ENCODE peak calls at places on chromosomes 12 and 14, in six cellular contexts. I is fibroblast of pulmonary artery; B is anterior cingulate cortex; X is activated naive CD4-positive, alpha-beta T cell treated with anti-CD3 and anti-CD28 coated beads for 36 hours; A is neural crest cell; T is HT-29. R is an unnamed sample.

GRCh38 chr12:65911321-65911720 is 87.0 kb downstream of the HMGA2 start:
- DNase-seq in I (peak), B (no peak), X (no peak), A (no peak), T (peak), R (peak)

GRCh38 chr14:93073833-93074769 is 41.6 kb downstream of the ITPK1 start:
- DNase-seq in I (peak), B (no peak), X (no peak), A (no peak), T (no peak), R (no peak)

GRCh38 chr12:497501-498160 is 37.9 kb downstream of the B4GALNT3 start:
- DNase-seq in I (no peak), B (no peak), X (no peak), A (no peak), T (no peak), R (no peak)

GRCh38 chr14:39229222-39229543 is 4.5 kb upstream of the MIA2 start:
- DNase-seq in I (no peak), B (no peak), X (peak), A (no peak), T (no peak), R (no peak)

GRCh38 chr12:118498171-118498570 is 121.8 kb downstream of the SUDS3 start:
- DNase-seq in I (no peak), B (no peak), X (no peak), A (no peak), T (peak), R (no peak)

GRCh38 chr12:110600254-110600653 is 13.7 kb upstream of the TCTN1 start:
- DNase-seq in I (peak), B (no peak), X (no peak), A (no peak), T (peak), R (no peak)

GRCh38 chr14:91303091-91303923 is 58.8 kb upstream of the GPR68 start:
- DNase-seq in I (peak), B (no peak), X (peak), A (no peak), T (peak), R (no peak)

GRCh38 chr12:11810160-11810559 is 160.7 kb downstream of the ETV6 start:
- DNase-seq in I (no peak), B (no peak), X (no peak), A (no peak), T (no peak), R (no peak)

GRCh38 chr12:128914908-128915563 is 61.8 kb downstream of the GLT1D1 start:
- DNase-seq in I (no peak), B (no peak), X (peak), A (no peak), T (no peak), R (no peak)

GRCh38 chr12:75854681-75855309 is 176.8 kb downstream of the PHLDA1 start:
- DNase-seq in I (peak), B (no peak), X (no peak), A (no peak), T (no peak), R (no peak)

GRCh38 chr12:115191342-115191741 is 507.4 kb upstream of the TBX3 start:
- DNase-seq in I (peak), B (no peak), X (no peak), A (no peak), T (no peak), R (no peak)

GRCh38 chr12:112841891-112842290 is 50.3 kb downstream of the RPH3A start:
- DNase-seq in I (peak), B (no peak), X (no peak), A (no peak), T (no peak), R (no peak)

GRCh38 chr14:76348898-76349297 is 27.0 kb upstream of the ESRRB start:
- DNase-seq in I (peak), B (no peak), X (no peak), A (no peak), T (no peak), R (peak)

GRCh38 chr12:31491819-31492598 is 98.9 kb downstream of the DENND5B start:
- DNase-seq in I (peak), B (no peak), X (no peak), A (no peak), T (peak), R (peak)

GRCh38 chr14:41303506-41303905 is 303.2 kb upstream of the LRFN5 start:
- DNase-seq in I (no peak), B (no peak), X (no peak), A (no peak), T (no peak), R (no peak)

GRCh38 chr12:82645414-82645813 is 41.3 kb upstream of the TMTC2 start:
- DNase-seq in I (no peak), B (no peak), X (no peak), A (no peak), T (no peak), R (no peak)

GRCh38 chr14:53180272-53181221 is 27.4 kb upstream of the DDHD1 start:
- DNase-seq in I (peak), B (no peak), X (peak), A (peak), T (no peak), R (no peak)

GRCh38 chr12:6469609-6470374 is 685 bp downstream of the VAMP1 start:
- DNase-seq in I (no peak), B (no peak), X (no peak), A (no peak), T (peak), R (no peak)

GRCh38 chr12:27822076-27822712 is 42.2 kb upstream of the MANSC4 start:
- DNase-seq in I (peak), B (no peak), X (peak), A (no peak), T (peak), R (peak)

GRCh38 chr12:75706786-75707605 is 195.6 kb upstream of the KRR1 start:
- DNase-seq in I (peak), B (no peak), X (no peak), A (no peak), T (no peak), R (peak)

GRCh38 chr12:106137456-106138278 is 1.1 kb downstream of the NUAK1 start:
- DNase-seq in I (no peak), B (no peak), X (no peak), A (no peak), T (no peak), R (no peak)

GRCh38 chr14:71720978-71721624 is 211.1 kb upstream of the RGS6 start:
- DNase-seq in I (peak), B (no peak), X (peak), A (peak), T (peak), R (peak)

GRCh38 chr14:94026173-94026885 is at the start of gene OTUB2:
- DNase-seq in I (peak), B (peak), X (peak), A (peak), T (peak), R (peak)

GRCh38 chr12:82672811-82673495 is 13.8 kb upstream of the TMTC2 start:
- DNase-seq in I (peak), B (no peak), X (no peak), A (no peak), T (no peak), R (no peak)

GRCh38 chr12:100372846-100373245 is 16.0 kb downstream of the SLC17A8 start:
- DNase-seq in I (no peak), B (no peak), X (no peak), A (no peak), T (no peak), R (no peak)

GRCh38 chr12:1474567-1475153 is 119.7 kb downstream of the FBXL14 start:
- DNase-seq in I (peak), B (no peak), X (no peak), A (no peak), T (peak), R (peak)

GRCh38 chr12:69332815-69333358 is 15.3 kb upstream of the LYZ start:
- DNase-seq in I (no peak), B (no peak), X (no peak), A (no peak), T (peak), R (no peak)

GRCh38 chr12:113030875-113031525 is 25.5 kb upstream of the DTX1 start:
- DNase-seq in I (peak), B (no peak), X (peak), A (peak), T (peak), R (no peak)

GRCh38 chr12:88062464-88062863 is 33.3 kb upstream of the C12orf50 start:
- DNase-seq in I (no peak), B (no peak), X (no peak), A (no peak), T (no peak), R (no peak)

GRCh38 chr14:99484106-99484505 is 2.9 kb downstream of the CCNK start:
- DNase-seq in I (no peak), B (no peak), X (no peak), A (no peak), T (no peak), R (no peak)

GRCh38 chr12:47071241-47071852 is 8.1 kb upstream of the PCED1B start:
- DNase-seq in I (no peak), B (no peak), X (peak), A (no peak), T (peak), R (no peak)

GRCh38 chr14:52078721-52079120 is 9.9 kb upstream of the NID2 start:
- DNase-seq in I (no peak), B (no peak), X (no peak), A (no peak), T (no peak), R (no peak)

GRCh38 chr12:32198555-32198954 is 91.9 kb downstream of the BICD1 start:
- DNase-seq in I (peak), B (no peak), X (peak), A (no peak), T (no peak), R (no peak)

GRCh38 chr12:92779902-92780301 is 77.1 kb downstream of the PLEKHG7 start:
- DNase-seq in I (peak), B (no peak), X (no peak), A (no peak), T (no peak), R (no peak)

GRCh38 chr14:31962920-31963319 is 114.2 kb upstream of the ARHGAP5 start:
- DNase-seq in I (no peak), B (peak), X (no peak), A (no peak), T (no peak), R (no peak)

GRCh38 chr12:56120158-56120846 is 2.2 kb downstream of the ZC3H10 start:
- DNase-seq in I (no peak), B (no peak), X (no peak), A (no peak), T (no peak), R (no peak)

GRCh38 chr12:68106160-68106559 is 53.4 kb downstream of the IFNG start:
- DNase-seq in I (peak), B (no peak), X (no peak), A (no peak), T (peak), R (no peak)

GRCh38 chr12:105888696-105889095 is 250.1 kb downstream of the NUAK1 start:
- DNase-seq in I (peak), B (no peak), X (no peak), A (no peak), T (no peak), R (no peak)

GRCh38 chr14:71244341-71244740 is 337.1 kb downstream of the PCNX1 start:
- DNase-seq in I (peak), B (no peak), X (no peak), A (no peak), T (no peak), R (no peak)

R was measured in pulmonary artery endothelial cell.